ENCODE peak calls at places on chromosomes 12 and 14, in five cellular contexts. E is stomach, H is tibial artery, M is adrenal gland, K is prostate gland. Q is an unnamed sample. For H3K4me1, the result is how much of the 10 kb centered on the place peaks cover.

GRCh38 chr14:99232406-99233214 is 39.4 kb downstream of the BCL11B start:
- DNase-seq in E (no peak), M (no peak), H (no peak), K (no peak), Q (no peak)

GRCh38 chr12:111446044-111446581 is 40.4 kb downstream of the SH2B3 start:
- DNase-seq in E (peak), H (peak), K (peak), M (peak), Q (no peak)

GRCh38 chr14:48937796-48938195 is 648.4 kb downstream of the RPS29 start:
- DNase-seq in H (no peak), K (no peak), E (no peak), M (peak), Q (no peak)

GRCh38 chr12:90801776-90802175 is 153.2 kb downstream of the CCER1 start:
- DNase-seq in M (no peak), E (no peak), K (no peak), H (no peak), Q (no peak)

GRCh38 chr12:116427200-116427932 is 131.8 kb upstream of the MAP1LC3B2 start:
- DNase-seq in H (no peak), E (no peak), M (no peak), K (no peak), Q (no peak)

GRCh38 chr12:122790393-122791075 is 16.2 kb downstream of the CCDC62 start:
- DNase-seq in K (no peak), M (no peak), E (no peak), H (no peak), Q (no peak)

GRCh38 chr12:27822076-27822712 is 42.2 kb upstream of the MANSC4 start:
- DNase-seq in M (no peak), H (no peak), K (no peak), E (no peak), Q (peak)

GRCh38 chr12:75603475-75603874 is 92.1 kb upstream of the KRR1 start:
- DNase-seq in H (no peak), M (no peak), E (no peak), K (no peak), Q (no peak)

GRCh38 chr14:72614891-72615410 is 278.9 kb downstream of the DPF3 start:
- DNase-seq in M (no peak), K (no peak), H (no peak), E (no peak), Q (no peak)

DNA sequence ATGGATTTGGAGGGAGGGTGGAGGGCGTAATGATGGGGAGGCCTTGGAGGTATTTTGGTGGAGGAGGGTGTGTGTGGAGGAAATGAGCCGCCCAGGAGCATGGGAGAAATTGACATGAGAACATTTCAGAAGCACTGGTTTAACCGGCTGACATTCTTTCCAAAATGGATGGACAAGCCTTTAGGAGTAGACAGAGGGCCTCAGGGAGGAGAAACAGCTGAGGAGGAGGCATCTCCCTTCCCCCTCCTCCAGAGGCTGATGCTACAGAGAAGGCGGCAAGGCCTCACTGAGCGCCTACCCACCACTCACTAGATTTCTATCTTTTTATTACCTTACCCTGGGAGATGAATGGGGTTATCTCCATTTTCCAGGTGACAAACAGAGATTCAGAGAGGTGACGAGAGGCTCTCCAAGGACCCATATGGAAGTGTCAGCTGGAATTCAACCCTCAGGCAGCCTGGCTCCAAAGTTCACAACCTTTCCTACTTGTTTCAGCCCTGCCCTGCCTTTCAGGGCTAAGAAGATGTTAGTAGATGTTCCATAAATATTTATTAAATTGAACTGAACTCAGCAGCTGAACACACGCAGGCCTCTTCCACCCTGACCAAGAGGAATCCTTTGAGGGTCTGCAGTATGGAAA is 289.6 kb downstream of the ZFP36L1 start:
- DNase-seq in K (no peak), M (no peak), E (no peak), H (no peak), Q (no peak)
- H3K27ac ChIP-seq in K (no peak), M (no peak), E (no peak), H (no peak), Q (no peak)

GRCh38 chr14:42190744-42191143 is 584.1 kb downstream of the LRFN5 start:
- DNase-seq in M (no peak), H (no peak), E (no peak), K (no peak), Q (no peak)

GRCh38 chr14:42193426-42193766 is 586.7 kb downstream of the LRFN5 start:
- DNase-seq in K (no peak), E (no peak), M (no peak), H (no peak), Q (no peak)

DNA sequence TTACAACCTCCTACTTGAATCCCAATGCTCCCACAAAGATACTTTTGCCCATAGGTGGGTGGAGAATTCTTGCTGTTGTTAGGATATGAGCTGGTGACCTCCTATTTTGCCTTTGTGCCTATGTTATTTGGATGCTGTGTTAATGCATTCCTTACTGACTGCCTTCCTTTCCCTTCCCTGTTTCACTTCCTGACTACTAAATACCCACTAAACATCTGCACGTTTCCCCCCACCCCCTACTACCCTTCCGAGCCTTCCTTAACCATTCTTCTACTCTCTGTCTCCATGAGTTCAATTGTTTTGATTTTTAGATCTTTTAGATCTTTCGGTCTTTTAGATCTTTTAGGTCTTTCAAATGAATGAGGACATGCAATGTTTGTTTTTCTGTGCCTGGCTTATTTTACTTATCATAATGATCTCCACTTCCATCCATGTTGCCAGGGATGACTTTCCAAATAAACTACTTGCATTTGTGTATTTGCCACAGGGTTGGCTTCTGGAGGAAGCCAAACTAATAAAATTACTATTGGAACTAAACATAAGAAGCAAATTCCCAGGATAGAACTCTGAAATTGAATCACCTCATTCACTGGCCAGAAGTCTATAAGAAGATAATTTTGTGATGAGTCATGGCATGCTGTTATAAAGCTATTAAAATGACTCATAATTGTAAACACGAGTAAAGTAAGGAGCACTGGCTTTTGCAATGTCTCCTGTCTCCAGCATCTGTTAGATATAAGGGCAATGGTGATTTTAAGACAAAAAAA is 586.2 kb downstream of the LRFN5 start:
- DNase-seq in E (no peak), M (no peak), H (no peak), K (peak), Q (no peak)
- H3K4me3 ChIP-seq in E (no peak), M (no peak), H (no peak), K (no peak), Q (no peak)

GRCh38 chr12:89464974-89465592 is 59.5 kb downstream of the GALNT4 start:
- DNase-seq in M (no peak), E (no peak), K (no peak), H (no peak), Q (no peak)
- H3K4me1 ChIP-seq in M (under half), E (under half), K (under half), H (under half), Q (under half)

DNA sequence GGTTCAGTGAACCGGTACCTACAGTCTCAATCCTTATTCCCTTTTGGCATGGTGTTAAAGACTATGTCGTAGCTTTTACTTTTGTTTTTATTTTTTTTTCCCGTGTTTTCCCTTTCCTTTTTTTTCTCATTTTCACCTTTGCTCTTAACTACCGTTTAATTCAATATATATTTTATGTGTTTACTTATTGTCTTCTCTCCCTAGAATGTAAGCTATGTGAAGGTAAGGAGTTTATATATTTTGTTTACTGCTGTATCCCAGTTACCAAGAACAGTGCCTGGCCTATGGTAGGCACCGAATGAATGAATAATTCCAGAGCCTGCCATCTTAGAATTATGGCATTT is 261 bp upstream of the MLH3 start:
- DNase-seq in H (no peak), K (no peak), M (no peak), E (no peak), Q (no peak)
- H3K27ac ChIP-seq in H (peak), K (peak), M (peak), E (peak), Q (peak)

GRCh38 chr12:49703647-49704137 is 3.5 kb downstream of the FMNL3 start:
- DNase-seq in H (no peak), E (no peak), M (no peak), K (no peak), Q (no peak)
- H3K4me3 ChIP-seq in H (no peak), E (no peak), M (no peak), K (no peak), Q (no peak)

GRCh38 chr12:100798799-100799198 is 4.2 kb downstream of the ANO4 start:
- DNase-seq in H (no peak), M (no peak), E (no peak), K (no peak), Q (no peak)
- H3K4me1 ChIP-seq in H (under half), M (under half), E (under half), K (under half), Q (under half)